ENCODE peak calls at places on chromosomes 7 and 10, in seven cellular contexts. S is naive B cell; M is stimulated activated CD4-positive, alpha-beta T cell treated with anti-CD3 and anti-CD28 coated beads, Interleukin-2, amount 100 ng/mL, for 24 hours; E is fibroblast of lung; J is RWPE1; C is T1000; K is nucleus accumbens. N is an unnamed sample.

GRCh38 chr7:48108959-48109847 is 20.1 kb downstream of the UPP1 start:
- DNase-seq in S (no peak), M (no peak), E (no peak), J (no peak), C (no peak), K (no peak), N (no peak)

GRCh38 chr10:12041766-12042408 is 722 bp downstream of the UPF2 start:
- DNase-seq in S (peak; percentile 18), M (peak; percentile 36), E (peak; percentile 19), J (peak; percentile 16), C (no peak), K (peak; percentile 2), N (no peak)

GRCh38 chr7:27173412-27174076 is 576 bp downstream of the HOXA10 start:
- DNase-seq in S (peak; percentile 46), M (no peak), E (no peak), J (no peak), C (peak; percentile 59), K (no peak), N (no peak)

GRCh38 chr7:50678586-50678985 is 104.1 kb downstream of the GRB10 start:
- DNase-seq in S (no peak), M (no peak), E (no peak), J (no peak), C (no peak), K (no peak), N (no peak)

GRCh38 chr10:92760609-92761008 is 70.9 kb downstream of the HHEX start:
- DNase-seq in S (no peak), M (no peak), E (peak; percentile 78), J (no peak), C (no peak), K (no peak), N (peak; percentile 90)

GRCh38 chr7:73892003-73892975 is 31.3 kb downstream of the TMEM270 start:
- DNase-seq in S (no peak), M (no peak), E (peak; percentile 68), J (no peak), C (peak; percentile 4), K (no peak), N (no peak)

GRCh38 chr10:132937861-132938260 is 4.5 kb downstream of the CFAP46 start:
- DNase-seq in S (no peak), M (no peak), E (no peak), J (no peak), C (no peak), K (no peak), N (no peak)

GRCh38 chr7:66357062-66357461 is 151.9 kb downstream of the TPST1 start:
- DNase-seq in S (no peak), M (no peak), E (no peak), J (no peak), C (no peak), K (no peak), N (no peak)

GRCh38 chr10:102460836-102461186 is 9.5 kb upstream of the C10orf95 start:
- DNase-seq in S (no peak), M (no peak), E (no peak), J (no peak), C (no peak), K (no peak), N (no peak)

GRCh38 chr10:106836923-106837322 is 327.6 kb downstream of the SORCS1 start:
- DNase-seq in S (no peak), M (no peak), E (no peak), J (no peak), C (no peak), K (no peak), N (no peak)

GRCh38 chr7:23022831-23023230 is 8.9 kb upstream of the HYCC1 start:
- DNase-seq in S (no peak), M (no peak), E (no peak), J (no peak), C (no peak), K (no peak), N (no peak)

N was measured in SJSA1.